ENCODE peak calls at places on chromosome 7, in nine cellular contexts. O is Calu3, W is ovary, X is heart right ventricle, H is fibroblast of lung, Z is cardiac fibroblast, K is AG04450, N is heart left ventricle, V is AG09319. Q is an unnamed sample.

GRCh38 chr7:50336909-50337703 is 32.6 kb downstream of the IKZF1 start:
- DNase-seq in V (no peak), H (no peak), N (no peak), Z (no peak), X (no peak), W (no peak), K (no peak), O (no peak), Q (no peak)

GRCh38 chr7:75756340-75757297 is 15.4 kb downstream of the CCL26 start:
- DNase-seq in Z (peak), O (peak), H (peak), V (no peak), X (no peak), K (no peak), N (no peak), W (no peak), Q (peak)

GRCh38 chr7:126535176-126535575 is 717.6 kb downstream of the GRM8 start:
- DNase-seq in K (no peak), Z (no peak), V (no peak), O (no peak), W (no peak), X (no peak), N (no peak), H (no peak), Q (no peak)

GRCh38 chr7:75971309-75971960 is 23.0 kb downstream of the TMEM120A start:
- DNase-seq in H (no peak), W (no peak), K (no peak), X (no peak), Z (no peak), O (no peak), N (no peak), V (no peak), Q (no peak)

GRCh38 chr7:131544449-131545425 is 11.7 kb downstream of the PODXL start:
- DNase-seq in W (no peak), O (no peak), V (no peak), H (no peak), Z (peak), N (no peak), K (no peak), X (no peak), Q (peak)

GRCh38 chr7:156496491-156497264 is 143.9 kb upstream of the RNF32 start:
- DNase-seq in V (no peak), X (no peak), O (no peak), H (no peak), K (no peak), W (no peak), Z (no peak), N (no peak), Q (no peak)

GRCh38 chr7:27125986-27126394 is 4.6 kb downstream of the HOXA4 start:
- DNase-seq in V (no peak), Z (no peak), O (no peak), N (no peak), X (no peak), W (no peak), K (no peak), H (no peak), Q (no peak)

GRCh38 chr7:106610996-106611886 is 49.7 kb downstream of the CCDC71L start:
- DNase-seq in H (peak), V (no peak), N (no peak), O (peak), X (no peak), Z (peak), W (no peak), K (no peak), Q (peak)

GRCh38 chr7:69982197-69982596 is 383.9 kb downstream of the AUTS2 start:
- DNase-seq in H (no peak), V (no peak), O (no peak), W (no peak), X (no peak), K (no peak), Z (peak), N (no peak), Q (no peak)

GRCh38 chr7:103851357-103851756 is 138.1 kb downstream of the RELN start:
- DNase-seq in W (no peak), N (no peak), X (no peak), K (peak), V (no peak), O (no peak), H (peak), Z (peak), Q (peak)

GRCh38 chr7:6639627-6640026 is 2.5 kb downstream of the ZNF316 start:
- DNase-seq in N (no peak), Z (no peak), W (no peak), O (no peak), X (no peak), K (no peak), H (no peak), V (no peak), Q (no peak)

GRCh38 chr7:83579740-83580139 is 69.2 kb downstream of the SEMA3E start:
- DNase-seq in K (no peak), Z (peak), N (no peak), X (no peak), W (no peak), H (peak), V (no peak), O (no peak), Q (peak)

GRCh38 chr7:67618569-67619543 is 622.2 kb downstream of the TYW1 start:
- DNase-seq in H (no peak), N (peak), V (no peak), Z (peak), K (no peak), W (peak), O (no peak), X (peak), Q (no peak)

GRCh38 chr7:130481898-130482297 is 10.0 kb upstream of the MEST start:
- DNase-seq in V (no peak), W (no peak), Z (peak), X (no peak), H (peak), K (no peak), O (no peak), N (no peak), Q (peak)

GRCh38 chr7:92904292-92905131 is 68.1 kb upstream of the CDK6 start:
- DNase-seq in Z (peak), K (peak), N (no peak), W (no peak), X (no peak), V (peak), O (peak), H (peak), Q (peak)

GRCh38 chr7:149444260-149444659 is 16.6 kb downstream of the ZNF777 start:
- DNase-seq in Z (no peak), H (no peak), N (no peak), V (no peak), W (no peak), X (no peak), O (no peak), K (no peak), Q (no peak)

GRCh38 chr7:134823400-134823799 is 44.0 kb downstream of the CALD1 start:
- DNase-seq in V (peak), K (peak), X (no peak), O (no peak), H (peak), Z (peak), W (no peak), N (no peak), Q (peak)

GRCh38 chr7:85023066-85023687 is 163.7 kb downstream of the SEMA3D start:
- DNase-seq in H (peak), Z (peak), X (no peak), O (peak), W (no peak), K (peak), V (peak), N (no peak), Q (peak)

GRCh38 chr7:67937717-67938191 is 941.1 kb downstream of the TYW1 start:
- DNase-seq in K (no peak), Z (peak), H (peak), N (no peak), V (peak), W (no peak), O (no peak), X (no peak), Q (peak)

GRCh38 chr7:1100386-1100785 is 12.5 kb downstream of the GPER1 start:
- DNase-seq in H (no peak), V (no peak), O (no peak), W (no peak), Z (no peak), N (no peak), X (no peak), K (no peak), Q (no peak)

GRCh38 chr7:92987095-92987494 is 130.7 kb downstream of the SAMD9 start:
- DNase-seq in H (peak), N (no peak), W (no peak), X (no peak), V (peak), Z (peak), O (no peak), K (peak), Q (peak)

GRCh38 chr7:157438121-157439025 is 101.6 kb downstream of the DNAJB6 start:
- DNase-seq in W (no peak), V (no peak), X (no peak), H (no peak), K (no peak), N (peak), O (no peak), Z (no peak), Q (no peak)

GRCh38 chr7:112986256-112987031 is 100.2 kb downstream of the GPR85 start:
- DNase-seq in H (peak), O (no peak), V (peak), X (no peak), W (no peak), N (no peak), Z (peak), K (no peak), Q (peak)

GRCh38 chr7:117338020-117338419 is 15.2 kb upstream of the WNT2 start:
- DNase-seq in Z (peak), K (no peak), W (no peak), X (no peak), H (peak), O (no peak), V (no peak), N (no peak), Q (peak)

GRCh38 chr7:23539494-23539907 is 7.7 kb upstream of the TRA2A start:
- DNase-seq in X (no peak), N (no peak), W (no peak), Z (no peak), V (no peak), K (no peak), H (no peak), O (no peak), Q (no peak)
- TF ChIP-seq CTCF in X (no peak), N (no peak), W (no peak), Z (no peak), V (no peak), K (no peak), H (no peak), O (no peak), Q (no peak)

GRCh38 chr7:139041378-139042053 is 5.7 kb upstream of the ZC3HAV1L start:
- DNase-seq in Z (no peak), H (no peak), K (no peak), N (no peak), W (no peak), V (no peak), O (no peak), X (no peak), Q (no peak)

GRCh38 chr7:139046143-139046542 is 10.3 kb upstream of the ZC3HAV1L start:
- DNase-seq in X (no peak), W (no peak), O (no peak), N (no peak), Z (no peak), H (no peak), V (no peak), K (no peak), Q (no peak)

GRCh38 chr7:139044813-139045794 is 9.3 kb upstream of the ZC3HAV1L start:
- DNase-seq in V (no peak), W (no peak), X (no peak), N (no peak), Z (no peak), H (no peak), K (no peak), O (no peak), Q (no peak)

GRCh38 chr7:139047970-139048369 is 12.1 kb upstream of the ZC3HAV1L start:
- DNase-seq in W (no peak), V (no peak), N (no peak), O (no peak), X (no peak), Z (no peak), K (no peak), H (no peak), Q (no peak)

DNA sequence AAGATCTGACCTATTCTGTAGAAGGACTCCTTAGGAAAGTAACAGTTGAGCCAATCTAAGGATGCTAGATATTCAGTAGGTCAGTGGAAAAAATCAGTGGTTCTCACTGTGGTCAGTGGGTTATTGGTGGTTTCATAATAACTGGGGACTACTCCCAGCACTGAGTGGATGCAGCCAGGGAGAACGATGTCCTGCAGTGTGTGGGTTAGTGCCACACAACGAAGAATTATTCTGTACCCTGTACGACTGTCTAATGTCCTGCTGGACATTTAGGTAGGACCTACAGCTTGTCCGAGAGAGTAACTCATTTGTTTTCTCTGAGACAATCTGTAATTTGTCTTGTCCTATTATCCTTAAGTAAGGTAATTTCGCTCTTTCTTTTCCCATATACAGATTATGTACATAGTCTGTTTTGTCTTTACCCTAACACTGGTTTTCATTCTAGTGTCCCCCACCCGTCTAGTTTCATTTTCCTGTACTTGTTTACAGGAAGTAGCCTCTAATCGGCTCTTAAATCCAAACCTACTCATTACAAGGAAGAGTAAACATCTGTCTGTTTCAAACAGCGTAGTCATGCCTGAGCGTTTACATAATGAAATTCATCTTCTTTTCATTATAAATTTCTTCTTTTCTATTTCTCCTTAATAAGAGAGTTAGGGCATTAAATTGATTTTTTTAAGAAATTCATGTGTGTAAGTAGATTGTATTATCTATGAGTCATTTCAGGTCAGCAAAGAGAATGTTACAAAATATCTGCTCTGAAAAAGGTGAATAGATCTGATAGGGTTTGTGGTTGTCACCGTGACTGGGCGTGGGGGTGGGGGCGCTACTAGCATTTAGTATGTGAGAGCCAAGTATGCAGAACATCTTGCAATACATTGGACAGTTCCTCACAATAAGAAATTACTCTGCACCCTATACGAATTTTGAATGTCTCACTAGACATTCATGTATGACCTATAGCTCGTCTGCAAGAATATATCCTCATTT is 8.3 kb upstream of the ZC3HAV1L start:
- DNase-seq in V (no peak), W (no peak), K (peak), N (no peak), X (no peak), O (peak), H (no peak), Z (no peak), Q (no peak)
- TF ChIP-seq CTCF in V (no peak), W (no peak), K (no peak), N (no peak), X (no peak), O (no peak), H (no peak), Z (no peak), Q (no peak)

DNA sequence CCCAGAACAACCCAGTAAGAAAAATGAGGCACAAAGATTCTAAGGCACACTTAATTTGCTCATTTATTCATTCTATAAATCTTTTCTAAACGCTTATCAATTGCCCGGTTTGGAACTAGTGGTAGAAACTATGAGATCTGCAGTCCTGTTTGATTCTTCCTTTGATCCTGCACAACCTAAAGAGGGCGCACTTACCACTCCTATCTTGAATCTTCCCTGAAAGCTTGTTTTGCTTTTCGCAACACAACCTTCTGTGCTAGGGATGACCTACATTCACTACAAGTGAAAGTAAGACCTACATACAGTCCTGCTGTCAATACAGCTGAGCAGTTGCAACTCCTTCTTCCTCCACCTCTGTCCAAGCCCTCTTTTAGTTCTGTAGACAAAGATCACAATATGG is 12.6 kb upstream of the ARL4A start:
- DNase-seq in V (no peak), K (no peak), O (peak), N (no peak), X (no peak), W (no peak), H (peak), Z (peak), Q (peak)
- TF ChIP-seq CTCF in V (peak), K (peak), O (no peak), N (peak), X (peak), W (no peak), H (peak), Z (peak), Q (peak)

GRCh38 chr7:34425194-34425593 is 232.8 kb upstream of the NPSR1 start:
- DNase-seq in X (no peak), K (no peak), W (no peak), V (no peak), N (no peak), Z (no peak), H (no peak), O (no peak), Q (no peak)

GRCh38 chr7:34425631-34426384 is 232.2 kb upstream of the NPSR1 start:
- DNase-seq in H (no peak), O (no peak), Z (peak), W (no peak), K (no peak), N (no peak), V (no peak), X (no peak), Q (no peak)

DNA sequence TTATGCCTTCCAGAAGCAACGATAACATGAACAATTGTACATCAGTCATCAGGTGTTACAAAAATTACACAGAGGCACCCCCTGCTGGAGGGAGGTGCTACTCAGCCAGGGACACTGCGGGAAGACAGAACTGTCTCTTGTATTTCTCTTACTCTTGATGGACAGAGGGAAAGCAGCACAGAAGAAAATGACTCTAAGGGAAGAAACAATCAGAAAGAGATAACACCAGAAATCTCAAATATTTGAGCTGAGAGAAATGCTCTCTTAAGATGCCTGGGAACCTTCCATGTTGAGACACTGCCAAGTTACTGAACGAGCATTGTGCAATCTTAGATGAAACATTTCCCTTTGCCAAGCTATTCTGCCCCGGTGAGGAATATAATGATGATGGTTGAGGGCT is 227.6 kb upstream of the NPSR1 start:
- DNase-seq in W (no peak), X (no peak), K (no peak), Z (peak), V (peak), N (no peak), O (peak), H (peak), Q (peak)
- TF ChIP-seq CTCF in W (peak), X (peak), K (peak), Z (peak), V (peak), N (peak), O (peak), H (peak), Q (peak)

GRCh38 chr7:54773472-54774399 is 14.7 kb upstream of the SEC61G start:
- DNase-seq in H (peak), Z (peak), X (peak), W (peak), K (peak), N (peak), O (peak), V (peak), Q (peak)
- TF ChIP-seq CTCF in H (peak), Z (peak), X (peak), W (peak), K (peak), N (peak), O (peak), V (peak), Q (peak)

DNA sequence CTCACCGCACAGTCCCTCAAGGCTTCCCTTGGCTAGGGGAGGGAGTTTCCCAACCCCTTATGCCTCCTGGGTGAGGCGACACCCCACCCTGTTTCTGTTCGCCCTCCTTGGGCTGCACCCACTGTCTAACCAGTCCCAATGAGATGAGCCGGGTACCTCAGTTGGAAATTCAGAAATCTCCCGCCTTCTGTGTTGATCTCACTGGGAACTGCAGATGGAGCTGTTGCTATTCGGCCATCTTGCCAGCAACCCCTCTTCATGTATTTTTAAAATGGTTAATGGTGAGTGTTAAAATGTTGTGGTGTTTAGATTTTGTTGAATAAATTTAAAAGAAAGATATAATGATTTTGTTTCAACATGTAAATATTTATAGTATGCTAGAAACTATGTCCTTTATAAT is 22.0 kb downstream of the UMAD1 start:
- DNase-seq in H (peak), V (no peak), O (no peak), X (no peak), Z (no peak), W (no peak), K (no peak), N (no peak), Q (peak)
- TF ChIP-seq CTCF in H (peak), V (peak), O (no peak), X (peak), Z (peak), W (no peak), K (peak), N (no peak), Q (peak)

GRCh38 chr7:107777702-107778101 is 25.3 kb downstream of the SLC26A3 start:
- DNase-seq in H (no peak), X (no peak), O (no peak), K (no peak), V (no peak), W (no peak), N (no peak), Z (no peak), Q (no peak)
- TF ChIP-seq CTCF in H (no peak), X (no peak), O (no peak), K (no peak), V (no peak), W (no peak), N (no peak), Z (no peak), Q (no peak)

DNA sequence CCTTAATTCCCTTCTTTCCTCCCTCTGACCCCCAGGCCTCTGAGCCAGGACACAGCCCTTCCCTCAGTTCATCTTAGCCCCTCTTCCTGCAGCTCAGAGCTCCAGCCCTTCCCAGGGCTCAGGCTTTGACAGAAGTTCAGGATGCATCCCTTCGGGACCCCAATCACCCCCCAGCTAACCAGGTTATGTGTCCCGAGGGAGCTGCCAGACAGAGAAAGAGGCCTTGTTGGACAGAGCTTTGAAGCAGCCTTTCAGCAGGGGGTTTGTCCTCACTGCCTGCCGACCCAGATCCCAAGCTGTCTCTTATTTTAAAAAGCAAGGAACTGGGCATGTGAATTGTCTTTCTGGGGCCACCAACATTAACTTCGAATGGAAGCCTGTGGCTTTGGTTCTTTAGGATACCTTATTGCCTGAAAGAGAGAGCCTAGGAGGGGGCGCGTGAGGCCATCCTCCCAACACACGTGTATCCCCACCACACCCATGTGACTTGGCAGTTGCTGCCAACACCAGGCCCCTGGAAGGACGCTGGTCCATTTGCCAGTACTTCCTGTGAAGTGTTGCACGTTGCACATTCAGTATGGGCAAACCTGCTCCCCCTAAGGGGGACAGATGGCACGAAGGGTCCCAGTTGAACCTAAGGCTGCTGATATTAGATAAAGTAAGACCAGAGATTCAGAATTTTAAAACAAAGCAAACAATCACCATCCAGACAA is 859 bp downstream of the CCDC136 start:
- DNase-seq in W (no peak), H (no peak), N (no peak), V (no peak), K (no peak), O (no peak), Z (no peak), X (no peak), Q (no peak)
- TF ChIP-seq CTCF in W (no peak), H (no peak), N (no peak), V (no peak), K (no peak), O (no peak), Z (no peak), X (no peak), Q (no peak)